ENCODE peak calls at places on chromosomes 13 and 19, in seven cellular contexts. B is endodermal cell, G is SK-N-SH, H is thoracic aorta, Z is heart right ventricle, P is thyroid gland, M is upper lobe of left lung. J is an unnamed sample. For H3K36me3, the result is how much of the 10 kb centered on the place peaks cover.

GRCh38 chr19:46299695-46300094 is 2.9 kb downstream of the HIF3A start:
- DNase-seq in B (no peak), G (no peak), H (no peak), Z (no peak), P (peak), M (no peak), J (no peak)

GRCh38 chr19:49155005-49155826 is at the start of gene HRC:
- DNase-seq in B (no peak), G (no peak), H (no peak), Z (peak), P (no peak), M (no peak), J (no peak)

GRCh38 chr13:114025432-114026127 is 51.7 kb upstream of the C13orf46 start:
- DNase-seq in B (no peak), G (peak), H (no peak), Z (no peak), P (no peak), M (peak), J (peak)

GRCh38 chr13:114007566-114007965 is 33.7 kb upstream of the C13orf46 start:
- DNase-seq in B (no peak), G (no peak), H (peak), Z (no peak), P (no peak), M (peak), J (no peak)

GRCh38 chr13:113888701-113889330 is 24.9 kb upstream of the GAS6 start:
- DNase-seq in B (no peak), G (no peak), H (no peak), Z (no peak), P (no peak), M (no peak), J (no peak)

GRCh38 chr13:99605417-99606321 is 104.4 kb downstream of the TM9SF2 start:
- DNase-seq in B (peak), G (peak), H (no peak), Z (peak), P (peak), M (peak), J (peak)

GRCh38 chr19:13298565-13299481 is 148.6 kb downstream of the IER2 start:
- DNase-seq in B (peak), G (peak), H (no peak), Z (no peak), P (no peak), M (peak), J (no peak)

GRCh38 chr13:104823709-104824108 is 1711.8 kb downstream of the EFNB2 start:
- DNase-seq in B (no peak), G (no peak), H (no peak), Z (no peak), P (no peak), M (no peak), J (no peak)

GRCh38 chr13:51914137-51914493 is 52.3 kb downstream of the CCDC70 start:
- DNase-seq in B (no peak), G (no peak), H (no peak), Z (no peak), P (no peak), M (no peak), J (no peak)

GRCh38 chr19:11191273-11191755 is 6.0 kb downstream of the KANK2 start:
- DNase-seq in B (peak), G (peak), H (peak), Z (peak), P (peak), M (no peak), J (peak)

GRCh38 chr19:4832776-4833175 is 1.3 kb upstream of the TICAM1 start:
- DNase-seq in B (no peak), G (no peak), H (no peak), Z (no peak), P (no peak), M (no peak), J (no peak)
- H3K4me3 ChIP-seq in B (no peak), G (no peak), H (no peak), Z (no peak), P (no peak), M (no peak), J (no peak)

GRCh38 chr19:54465367-54466109 is 2.0 kb upstream of the LENG9 start:
- DNase-seq in B (no peak), G (no peak), H (no peak), Z (no peak), P (no peak), M (peak), J (no peak)
- H3K27ac ChIP-seq in B (no peak), G (no peak), H (no peak), Z (no peak), P (no peak), M (no peak), J (no peak)

DNA sequence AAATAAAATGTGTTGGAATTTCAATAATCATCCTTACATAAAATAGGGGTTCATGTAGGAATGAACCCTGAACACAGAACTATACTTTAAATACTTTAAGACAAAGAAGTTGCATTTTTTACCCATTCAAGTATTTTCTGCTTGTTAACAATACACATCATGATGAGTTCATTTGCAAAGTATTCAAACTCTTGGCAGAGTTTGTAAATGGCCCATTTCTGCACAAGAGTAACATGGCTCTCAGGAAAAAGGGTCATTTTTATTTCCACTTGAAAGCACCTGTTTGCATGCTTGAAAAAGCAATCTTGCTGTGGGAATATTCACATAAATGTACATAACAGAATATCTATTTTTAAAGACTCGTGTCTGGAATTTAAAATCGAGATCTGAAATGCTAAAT is 18.1 kb downstream of the ESD start:
- DNase-seq in B (no peak), G (no peak), H (no peak), Z (no peak), P (no peak), M (no peak), J (no peak)
- H3K36me3 ChIP-seq in B (half or more), G (half or more), H (under half), Z (half or more), P (under half), M (half or more), J (under half)

GRCh38 chr13:105838231-105838630 is 697.2 kb downstream of the EFNB2 start:
- DNase-seq in B (no peak), G (no peak), H (no peak), Z (no peak), P (no peak), M (no peak), J (no peak)
- H3K4me3 ChIP-seq in B (no peak), G (no peak), H (no peak), Z (no peak), P (no peak), M (no peak), J (no peak)

GRCh38 chr19:3608750-3609322 is 2.2 kb upstream of the TBXA2R start:
- DNase-seq in B (no peak), G (no peak), H (no peak), Z (peak), P (no peak), M (peak), J (no peak)
- H3K27ac ChIP-seq in B (no peak), G (no peak), H (peak), Z (peak), P (peak), M (peak), J (no peak)

GRCh38 chr13:63367522-63368198 is 1952.0 kb upstream of the PCDH20 start:
- DNase-seq in B (peak), G (no peak), H (no peak), Z (no peak), P (no peak), M (no peak), J (no peak)

GRCh38 chr13:63370101-63370500 is 1954.5 kb upstream of the PCDH20 start:
- DNase-seq in B (no peak), G (no peak), H (no peak), Z (no peak), P (no peak), M (no peak), J (no peak)

DNA sequence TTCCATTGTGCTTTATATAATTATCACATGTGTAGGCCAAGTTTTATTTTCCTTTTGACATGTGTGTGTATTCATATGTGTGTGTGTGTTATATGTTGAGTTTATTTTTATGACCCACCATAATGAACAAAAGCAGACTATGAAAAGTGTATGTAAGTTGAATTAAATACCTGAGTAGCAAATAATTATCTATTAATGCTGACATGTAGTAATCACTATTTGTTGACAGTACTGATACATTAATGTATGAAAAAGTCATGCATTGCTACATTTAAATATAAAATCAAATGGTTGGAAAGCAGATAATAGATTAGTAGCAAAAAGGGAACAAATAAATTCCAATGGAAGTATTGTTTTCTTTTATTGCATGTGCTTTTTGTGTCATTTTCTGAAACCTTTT is 1948.5 kb upstream of the PCDH20 start:
- DNase-seq in B (no peak), G (no peak), H (no peak), Z (no peak), P (no peak), M (no peak), J (no peak)
- H3K36me3 ChIP-seq in B (under half), G (under half), H (under half), Z (under half), P (under half), M (under half), J (under half)

GRCh38 chr19:43841990-43842389 is 14.9 kb downstream of the ZNF283 start:
- DNase-seq in B (no peak), G (no peak), H (no peak), Z (no peak), P (no peak), M (no peak), J (no peak)

DNA sequence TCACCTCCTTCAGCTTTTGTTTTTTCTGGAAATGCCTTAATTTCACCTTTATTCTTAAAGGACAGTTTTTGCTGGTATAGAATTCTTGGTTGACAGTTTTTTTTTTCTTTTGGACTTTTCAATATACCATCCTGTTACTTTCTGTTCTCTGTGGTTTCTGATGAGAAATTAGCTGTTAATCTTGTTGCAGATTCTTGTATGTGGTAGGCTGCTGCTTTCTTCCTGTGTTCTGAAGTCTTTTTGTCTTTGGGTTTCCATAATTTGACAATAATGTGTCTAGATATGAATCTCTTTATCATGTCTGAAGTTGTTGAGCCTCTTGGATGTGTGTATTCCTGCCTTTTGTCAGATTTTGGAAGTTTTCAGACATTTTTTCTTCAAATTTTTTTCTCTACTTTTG is 12.0 kb downstream of the ZNF283 start:
- DNase-seq in B (no peak), G (no peak), H (no peak), Z (no peak), P (no peak), M (no peak), J (no peak)
- H3K4me3 ChIP-seq in B (no peak), G (no peak), H (no peak), Z (no peak), P (no peak), M (no peak), J (no peak)

GRCh38 chr13:41561179-41561578 is 103.8 kb downstream of the RGCC start:
- DNase-seq in B (no peak), G (no peak), H (no peak), Z (no peak), P (peak), M (no peak), J (no peak)
- H3K27ac ChIP-seq in B (peak), G (no peak), H (no peak), Z (no peak), P (no peak), M (peak), J (no peak)